ENCODE peak calls at places on chromosomes 11 and 22, in four cellular contexts. J, O, Q and E are unnamed samples.

GRCh38 chr11:8707541-8708270 is 25.1 kb downstream of the RPL27A start:
- DNase-seq in O (no peak), J (no peak), Q (no peak), E (peak; percentile 92)

GRCh38 chr22:45968751-45969413 is 8.1 kb downstream of the WNT7B start:
- DNase-seq in J (no peak), Q (no peak), O (no peak), E (no peak)

GRCh38 chr11:78783846-78784245 is 209.2 kb upstream of the NARS2 start:
- DNase-seq in J (no peak), Q (no peak), O (no peak), E (no peak)

GRCh38 chr11:12762696-12763324 is 88.6 kb downstream of the TEAD1 start:
- DNase-seq in O (no peak), Q (no peak), J (no peak), E (no peak)

GRCh38 chr11:69950120-69950519 is 128.0 kb upstream of the ANO1 start:
- DNase-seq in J (no peak), O (no peak), Q (no peak), E (no peak)

GRCh38 chr11:67384851-67385366 is 6.9 kb upstream of the RAD9A start:
- DNase-seq in O (no peak), Q (no peak), J (no peak), E (no peak)

GRCh38 chr11:134464981-134465730 is 53.1 kb upstream of the B3GAT1 start:
- DNase-seq in Q (no peak), J (no peak), O (no peak), E (no peak)

GRCh38 chr11:15493921-15494630 is 379.4 kb downstream of the INSC start:
- DNase-seq in O (no peak), Q (no peak), J (no peak), E (peak; percentile 64)

GRCh38 chr11:107217444-107217843 is 199.2 kb upstream of the GUCY1A2 start:
- DNase-seq in J (no peak), O (no peak), Q (no peak), E (no peak)

GRCh38 chr11:47387944-47388696 is 9.8 kb upstream of the SPI1 start:
- DNase-seq in O (no peak), J (no peak), Q (no peak), E (no peak)

GRCh38 chr11:1692708-1693326 is 4.2 kb upstream of the KRTAP5-6 start:
- DNase-seq in O (no peak), Q (no peak), J (no peak), E (no peak)

GRCh38 chr11:27718853-27719574 is 18.8 kb upstream of the BDNF start:
- DNase-seq in O (no peak), J (no peak), Q (no peak), E (no peak)

GRCh38 chr11:83092488-83093384 is 21.0 kb upstream of the RAB30 start:
- DNase-seq in O (no peak), J (no peak), Q (no peak), E (peak; percentile 85)